ENCODE peak calls at places on chromosomes 4 and X, in six cellular contexts. W, I, Q, K, V and U are unnamed samples.

GRCh38 chrX:2504706-2505332 is 4.0 kb upstream of the DHRSX start:
- DNase-seq in W (no peak), I (no peak), Q (no peak), K (no peak), V (no peak), U (no peak)

GRCh38 chr4:3687538-3687937 is 78.6 kb upstream of the ADRA2C start:
- DNase-seq in W (no peak), I (peak; percentile 38), Q (no peak), K (no peak), V (no peak), U (no peak)

GRCh38 chrX:18927558-18927957 is 56.4 kb downstream of the PHKA2 start:
- DNase-seq in W (no peak), I (no peak), Q (no peak), K (no peak), V (no peak), U (no peak)

GRCh38 chr4:2744576-2745270 is 11.4 kb downstream of the TNIP2 start:
- DNase-seq in W (no peak), I (no peak), Q (no peak), K (no peak), V (no peak), U (no peak)

GRCh38 chr4:47222276-47222675 is 190.9 kb downstream of the GABRB1 start:
- DNase-seq in W (no peak), I (no peak), Q (no peak), K (peak; percentile 64), V (no peak), U (no peak)

GRCh38 chr4:31295081-31295480 is 574.9 kb downstream of the PCDH7 start:
- DNase-seq in W (no peak), I (no peak), Q (no peak), K (no peak), V (no peak), U (no peak)

GRCh38 chrX:32599156-32599555 is 612.2 kb downstream of the DMD start:
- DNase-seq in W (no peak), I (no peak), Q (no peak), K (no peak), V (no peak), U (no peak)

GRCh38 chr4:76279462-76279861 is 27.1 kb upstream of the STBD1 start:
- DNase-seq in W (no peak), I (no peak), Q (no peak), K (no peak), V (no peak), U (no peak)

GRCh38 chrX:40883021-40883619 is 147.8 kb upstream of the MED14 start:
- DNase-seq in W (no peak), I (no peak), Q (no peak), K (no peak), V (no peak), U (no peak)

GRCh38 chrX:39527045-39527444 is 570.7 kb downstream of the BCOR start:
- DNase-seq in W (peak; percentile 17), I (no peak), Q (no peak), K (peak; percentile 77), V (no peak), U (no peak)

GRCh38 chr4:149999485-150000074 is 78.7 kb upstream of the DCLK2 start:
- DNase-seq in W (peak; percentile 66), I (no peak), Q (peak; percentile 34), K (peak; percentile 86), V (no peak), U (no peak)

GRCh38 chr4:151797131-151797530 is 36.3 kb upstream of the GATB start:
- DNase-seq in W (no peak), I (no peak), Q (no peak), K (no peak), V (no peak), U (no peak)

GRCh38 chr4:103074598-103075434 is 1.7 kb downstream of the SLC9B2 start:
- DNase-seq in W (no peak), I (no peak), Q (no peak), K (no peak), V (no peak), U (no peak)

GRCh38 chr4:142565771-142566170 is 280.3 kb downstream of the INPP4B start:
- DNase-seq in W (no peak), I (no peak), Q (no peak), K (no peak), V (no peak), U (no peak)

DNA sequence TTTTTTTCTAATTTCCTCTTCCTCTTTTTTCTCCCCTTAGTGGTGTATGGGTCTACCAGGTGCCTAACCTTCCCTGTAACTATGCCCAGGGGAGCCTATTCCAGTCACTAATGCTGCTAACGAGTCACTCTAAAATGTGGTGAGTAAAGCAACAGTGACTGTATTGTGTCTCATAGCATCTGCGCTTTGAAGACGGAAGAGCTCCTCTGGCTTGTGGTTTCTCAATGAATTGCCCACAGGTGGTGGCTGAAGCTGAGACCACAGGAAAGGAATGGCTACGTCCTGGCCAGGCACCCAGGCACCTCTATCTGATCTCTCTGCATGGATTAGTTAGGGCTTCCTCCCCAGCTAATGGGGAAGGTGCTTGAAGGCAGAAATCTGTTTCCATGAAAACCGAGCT is 763.5 kb upstream of the FRG1 start:
- DNase-seq in W (no peak), I (no peak), Q (no peak), K (no peak), V (no peak), U (no peak)
- TF ChIP-seq CTCF in W (no peak), I (no peak), Q (no peak), K (no peak), V (no peak), U (no peak)

GRCh38 chrX:151727346-151727745 is 7.2 kb upstream of the CNGA2 start:
- DNase-seq in W (no peak), I (no peak), Q (no peak), K (no peak), V (no peak), U (no peak)

GRCh38 chrX:151726751-151727150 is 7.8 kb upstream of the CNGA2 start:
- DNase-seq in W (no peak), I (no peak), Q (no peak), K (no peak), V (no peak), U (no peak)

GRCh38 chrX:151725338-151725614 is 9.3 kb upstream of the CNGA2 start:
- DNase-seq in W (no peak), I (no peak), Q (no peak), K (no peak), V (no peak), U (no peak)

GRCh38 chrX:151724563-151725337 is 8.9 kb downstream of the FATE1 start:
- DNase-seq in W (no peak), I (no peak), Q (no peak), K (no peak), V (no peak), U (no peak)

GRCh38 chrX:151729056-151729725 is 5.4 kb upstream of the CNGA2 start:
- DNase-seq in W (no peak), I (no peak), Q (no peak), K (no peak), V (no peak), U (no peak)
- H3K4me3 ChIP-seq in W (no peak overlapping the region), I (no peak overlapping the region), Q (no peak overlapping the region), K (no peak overlapping the region), V (no peak overlapping the region), U (no peak overlapping the region)

GRCh38 chrX:77448170-77448569 is 981 bp downstream of the FGF16 start:
- DNase-seq in W (no peak), I (no peak), Q (no peak), K (no peak), V (peak; percentile 10), U (no peak)

GRCh38 chrX:77446840-77447239 is 349 bp upstream of the FGF16 start:
- DNase-seq in W (no peak), I (no peak), Q (no peak), K (peak; percentile 44), V (no peak), U (no peak)

GRCh38 chrX:77444075-77444474 is 3.1 kb upstream of the FGF16 start:
- DNase-seq in W (no peak), I (no peak), Q (no peak), K (no peak), V (no peak), U (no peak)

GRCh38 chrX:77447339-77448149 is at the start of gene FGF16:
- DNase-seq in W (no peak), I (peak; percentile 44), Q (peak; percentile 45), K (no peak), V (peak; percentile 18), U (no peak)

GRCh38 chrX:77446029-77446585 is 1.1 kb upstream of the FGF16 start:
- DNase-seq in W (no peak), I (peak; percentile 61), Q (no peak), K (no peak), V (peak; percentile 15), U (no peak)
- TF ChIP-seq CTCF in W (peak; percentile 37), I (peak; percentile 17), Q (peak; percentile 27), K (peak; percentile 33), V (no peak), U (peak; percentile 54)

DNA sequence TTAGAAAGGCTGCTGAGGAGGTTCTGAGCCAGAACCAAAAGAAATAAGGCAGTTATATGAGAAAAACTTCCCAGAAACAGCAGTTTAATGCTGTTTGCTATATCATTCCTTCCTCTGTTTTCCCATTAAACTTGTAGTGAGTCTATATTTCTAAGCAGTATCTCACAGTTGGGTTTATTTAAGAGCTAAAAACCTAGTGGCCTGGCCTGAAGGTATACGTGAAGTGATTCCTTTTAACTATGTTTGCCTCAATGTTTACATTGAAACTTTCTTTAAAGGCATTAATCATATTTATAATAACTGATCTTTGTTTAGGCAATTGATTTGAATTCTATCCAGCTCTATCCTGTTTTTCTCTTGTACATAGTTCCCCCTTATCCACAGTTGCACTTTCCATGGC is 19.1 kb upstream of the RAP1GDS1 start:
- DNase-seq in W (no peak), I (no peak), Q (no peak), K (no peak), V (no peak), U (no peak)
- H3K4me3 ChIP-seq in W (no peak overlapping the region), I (no peak overlapping the region), Q (no peak overlapping the region), K (no peak overlapping the region), V (no peak overlapping the region), U (no peak overlapping the region)